ENCODE peak calls at places on chromosomes 13 and 19, in seven cellular contexts. D, I, B, S, Q, N and P are unnamed samples.

GRCh38 chr19:6519289-6519688 is 11.5 kb upstream of the TNFSF9 start:
- DNase-seq in D (no peak), I (peak), B (no peak), S (no peak), Q (no peak), N (no peak), P (peak)

GRCh38 chr13:43127827-43128226 is 104.4 kb downstream of the DNAJC15 start:
- DNase-seq in D (no peak), I (no peak), B (no peak), S (no peak), Q (no peak), N (no peak), P (peak)

GRCh38 chr13:73828811-73829210 is 305.4 kb downstream of the KLF12 start:
- DNase-seq in D (no peak), I (no peak), B (no peak), S (no peak), Q (no peak), N (no peak), P (no peak)

GRCh38 chr19:48608798-48609263 is 2.3 kb downstream of the SPACA4 start:
- DNase-seq in D (peak), I (no peak), B (no peak), S (peak), Q (peak), N (no peak), P (peak)

GRCh38 chr19:47663911-47664771 is 49.1 kb upstream of the EHD2 start:
- DNase-seq in D (no peak), I (peak), B (peak), S (no peak), Q (peak), N (no peak), P (peak)

GRCh38 chr13:36359301-36359950 is 13.2 kb upstream of the SPART start:
- DNase-seq in D (no peak), I (no peak), B (no peak), S (no peak), Q (no peak), N (no peak), P (no peak)

GRCh38 chr13:44815507-44816074 is 173.7 kb downstream of the NUFIP1 start:
- DNase-seq in D (no peak), I (peak), B (peak), S (peak), Q (no peak), N (no peak), P (no peak)

GRCh38 chr13:109869312-109870237 is 83.2 kb upstream of the IRS2 start:
- DNase-seq in D (peak), I (peak), B (no peak), S (peak), Q (peak), N (peak), P (no peak)

GRCh38 chr19:4713384-4713951 is 10.2 kb downstream of the DPP9 start:
- DNase-seq in D (no peak), I (peak), B (no peak), S (no peak), Q (peak), N (peak), P (no peak)

GRCh38 chr13:98992355-98992754 is 14.5 kb upstream of the DOCK9 start:
- DNase-seq in D (no peak), I (no peak), B (no peak), S (no peak), Q (no peak), N (no peak), P (no peak)

GRCh38 chr19:38360839-38361631 is 13.3 kb upstream of the PSMD8 start:
- DNase-seq in D (no peak), I (no peak), B (no peak), S (no peak), Q (no peak), N (no peak), P (no peak)

GRCh38 chr13:100483836-100484381 is 104.7 kb downstream of the GGACT start:
- DNase-seq in D (no peak), I (no peak), B (no peak), S (no peak), Q (no peak), N (no peak), P (no peak)

GRCh38 chr13:40640845-40641458 is 25.5 kb downstream of the FOXO1 start:
- DNase-seq in D (no peak), I (no peak), B (no peak), S (no peak), Q (no peak), N (no peak), P (peak)